ENCODE peak calls at places on chromosomes 3 and 15, in four cellular contexts. One of them, this sample, is unnamed.

GRCh38 chr3:184562146-184562861 is 719 bp downstream of the EPHB3 start:
- DNase-seq in WTC11: no peak
- DNase-seq in HepG2: no peak
- DNase-seq in K562: no peak
- DNase-seq in this sample: no peak

GRCh38 chr3:179688847-179689246 is 36.0 kb downstream of the USP13 start:
- DNase-seq in WTC11: no peak
- DNase-seq in HepG2: no peak
- DNase-seq in K562: no peak
- DNase-seq in this sample: no peak

GRCh38 chr3:113269661-113270060 is 58.3 kb downstream of the BOC start:
- DNase-seq in WTC11: no peak
- DNase-seq in HepG2: no peak
- DNase-seq in K562: no peak
- DNase-seq in this sample: no peak

GRCh38 chr15:52658955-52659354 is 20.2 kb downstream of the ATOSA start:
- DNase-seq in WTC11: no peak
- DNase-seq in HepG2: no peak
- DNase-seq in K562: no peak
- DNase-seq in this sample: peak; percentile 71

GRCh38 chr3:46006646-46007045 is 11.0 kb upstream of the FYCO1 start:
- DNase-seq in WTC11: no peak
- DNase-seq in HepG2: no peak
- DNase-seq in K562: no peak
- DNase-seq in this sample: no peak

GRCh38 chr3:12158387-12159226 is at the start of gene TIMP4:
- DNase-seq in WTC11: peak; percentile 49
- DNase-seq in HepG2: peak; percentile 46
- DNase-seq in K562: no peak
- DNase-seq in this sample: no peak

GRCh38 chr3:177905895-177906511 is 630.2 kb upstream of the KCNMB2 start:
- DNase-seq in WTC11: no peak
- DNase-seq in HepG2: no peak
- DNase-seq in K562: no peak
- DNase-seq in this sample: no peak

GRCh38 chr3:154728285-154728684 is 298.3 kb upstream of the GPR149 start:
- DNase-seq in WTC11: no peak
- DNase-seq in HepG2: no peak
- DNase-seq in K562: no peak
- DNase-seq in this sample: no peak

GRCh38 chr15:71422530-71423259 is 307.4 kb downstream of the THSD4 start:
- DNase-seq in WTC11: no peak
- DNase-seq in HepG2: no peak
- DNase-seq in K562: no peak
- DNase-seq in this sample: no peak

GRCh38 chr3:90062631-90063200 is 955.3 kb downstream of the EPHA3 start:
- DNase-seq in WTC11: no peak
- DNase-seq in HepG2: no peak
- DNase-seq in K562: no peak
- DNase-seq in this sample: no peak

GRCh38 chr3:78221796-78222195 is 1181.9 kb downstream of the ROBO2 start:
- DNase-seq in WTC11: no peak
- DNase-seq in HepG2: no peak
- DNase-seq in K562: no peak
- DNase-seq in this sample: no peak

GRCh38 chr3:122835590-122835989 is 40.7 kb downstream of the SLC49A4 start:
- DNase-seq in WTC11: no peak
- DNase-seq in HepG2: no peak
- DNase-seq in K562: no peak
- DNase-seq in this sample: no peak

GRCh38 chr15:95291878-95292472 is 1038.5 kb upstream of the NR2F2 start:
- DNase-seq in WTC11: no peak
- DNase-seq in HepG2: peak; percentile 28
- DNase-seq in K562: peak; percentile 60
- DNase-seq in this sample: no peak

GRCh38 chr15:91281991-91282390 is 181.9 kb downstream of the SV2B start:
- DNase-seq in WTC11: no peak
- DNase-seq in HepG2: no peak
- DNase-seq in K562: no peak
- DNase-seq in this sample: no peak

GRCh38 chr15:51647128-51647562 is 24.6 kb upstream of the DMXL2 start:
- DNase-seq in WTC11: no peak
- DNase-seq in HepG2: no peak
- DNase-seq in K562: peak; percentile 48
- DNase-seq in this sample: no peak

GRCh38 chr15:48647963-48648362 is 2.5 kb upstream of the FBN1 start:
- DNase-seq in WTC11: no peak
- DNase-seq in HepG2: no peak
- DNase-seq in K562: no peak
- DNase-seq in this sample: no peak

GRCh38 chr15:73688455-73688854 is 4.3 kb downstream of the CD276 start:
- DNase-seq in WTC11: no peak
- DNase-seq in HepG2: no peak
- DNase-seq in K562: no peak
- DNase-seq in this sample: no peak

GRCh38 chr3:99875573-99875924 is 57.9 kb downstream of the CMSS1 start:
- DNase-seq in WTC11: no peak
- DNase-seq in HepG2: peak; percentile 39
- DNase-seq in K562: peak; percentile 13
- DNase-seq in this sample: no peak

GRCh38 chr3:48899298-48899697 is 616 bp upstream of the SLC25A20 start:
- DNase-seq in WTC11: no peak
- DNase-seq in HepG2: no peak
- DNase-seq in K562: no peak
- DNase-seq in this sample: no peak

GRCh38 chr3:173913397-173913796 is 515.9 kb downstream of the NLGN1 start:
- DNase-seq in WTC11: no peak
- DNase-seq in HepG2: no peak
- DNase-seq in K562: no peak
- DNase-seq in this sample: no peak

GRCh38 chr3:52238761-52239701 is at the start of gene TWF2:
- DNase-seq in WTC11: peak; percentile 77
- DNase-seq in HepG2: peak; percentile 56
- DNase-seq in K562: peak; percentile 95
- DNase-seq in this sample: no peak

GRCh38 chr3:12681586-12682371 is 17.9 kb upstream of the RAF1 start:
- DNase-seq in WTC11: no peak
- DNase-seq in HepG2: no peak
- DNase-seq in K562: no peak
- DNase-seq in this sample: no peak

GRCh38 chr3:11001020-11001657 is 8.6 kb downstream of the SLC6A1 start:
- DNase-seq in WTC11: no peak
- DNase-seq in HepG2: peak; percentile 16
- DNase-seq in K562: no peak
- DNase-seq in this sample: no peak

GRCh38 chr15:57591822-57592367 is at the start of gene MYZAP:
- DNase-seq in WTC11: peak; percentile 66
- DNase-seq in HepG2: no peak
- DNase-seq in K562: peak; percentile 87
- DNase-seq in this sample: no peak

GRCh38 chr15:98075441-98075840 is 114.9 kb downstream of the ARRDC4 start:
- DNase-seq in WTC11: no peak
- DNase-seq in HepG2: no peak
- DNase-seq in K562: no peak
- DNase-seq in this sample: no peak

GRCh38 chr3:177597325-177598109 is 400.2 kb upstream of the TBL1XR1 start:
- DNase-seq in WTC11: no peak
- DNase-seq in HepG2: no peak
- DNase-seq in K562: no peak
- DNase-seq in this sample: no peak

GRCh38 chr3:132660745-132661067 is 577 bp downstream of the UBA5 start:
- DNase-seq in WTC11: no peak
- DNase-seq in HepG2: no peak
- DNase-seq in K562: no peak
- DNase-seq in this sample: no peak

GRCh38 chr15:49270541-49271421 is 100.7 kb downstream of the GALK2 start:
- DNase-seq in WTC11: no peak
- DNase-seq in HepG2: no peak
- DNase-seq in K562: no peak
- DNase-seq in this sample: no peak

GRCh38 chr3:62876064-62876463 is 848 bp upstream of the CADPS start:
- DNase-seq in WTC11: peak; percentile 86
- DNase-seq in HepG2: peak; percentile 20
- DNase-seq in K562: no peak
- DNase-seq in this sample: no peak

GRCh38 chr3:58581328-58582091 is 4.3 kb upstream of the FAM107A start:
- DNase-seq in WTC11: no peak
- DNase-seq in HepG2: no peak
- DNase-seq in K562: no peak
- DNase-seq in this sample: no peak

GRCh38 chr15:85386261-85386660 is 5.9 kb downstream of the AKAP13 start:
- DNase-seq in WTC11: no peak
- DNase-seq in HepG2: no peak
- DNase-seq in K562: no peak
- DNase-seq in this sample: no peak

GRCh38 chr3:188947983-188948657 is 223.7 kb upstream of the TPRG1 start:
- DNase-seq in WTC11: peak; percentile 69
- DNase-seq in HepG2: no peak
- DNase-seq in K562: no peak
- DNase-seq in this sample: no peak

DNA sequence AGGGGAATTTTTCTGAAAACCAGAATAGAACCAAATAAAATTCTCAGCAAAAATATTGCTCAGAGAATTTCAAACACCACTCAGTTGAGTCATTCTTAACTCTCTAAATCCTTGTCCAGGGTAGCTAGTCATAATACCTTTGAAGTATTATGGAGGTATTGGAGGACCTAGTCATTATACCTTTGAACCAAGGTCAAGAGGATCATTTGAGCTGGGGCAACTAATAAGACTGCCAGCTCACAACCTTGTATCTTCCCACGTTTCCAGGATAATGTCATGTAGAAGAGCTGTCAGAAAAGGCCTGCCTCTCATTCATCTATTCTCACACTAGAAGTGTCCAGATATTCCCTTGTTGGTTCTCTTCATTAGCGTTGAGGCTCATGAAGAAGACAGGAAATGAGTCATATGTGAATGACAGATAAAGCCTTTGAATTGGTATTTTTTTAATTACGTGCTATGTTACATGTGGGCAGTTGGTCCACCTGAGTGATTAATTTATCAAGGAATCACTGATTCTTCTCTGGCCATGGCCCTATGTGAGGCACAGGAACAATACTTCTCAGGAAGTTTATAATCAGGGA is 48.3 kb downstream of the TOPAZ1 start:
- DNase-seq in WTC11: no peak
- DNase-seq in HepG2: no peak
- DNase-seq in K562: no peak
- DNase-seq in this sample: no peak
- TF ChIP-seq ETV6 in WTC11: no peak
- TF ChIP-seq ETV6 in HepG2: no peak
- TF ChIP-seq ETV6 in K562: no peak
- TF ChIP-seq ETV6 in this sample: no peak

GRCh38 chr15:64982472-64982871 is 7.2 kb downstream of the SPG21 start:
- DNase-seq in WTC11: no peak
- DNase-seq in HepG2: no peak
- DNase-seq in K562: no peak
- DNase-seq in this sample: no peak

GRCh38 chr15:64981812-64982431 is 7.8 kb downstream of the SPG21 start:
- DNase-seq in WTC11: no peak
- DNase-seq in HepG2: peak; percentile 51
- DNase-seq in K562: no peak
- DNase-seq in this sample: no peak

GRCh38 chr15:64989331-64990167 is at the start of gene SPG21:
- DNase-seq in WTC11: peak; percentile 85
- DNase-seq in HepG2: peak; percentile 73
- DNase-seq in K562: peak; percentile 98
- DNase-seq in this sample: peak; percentile 91

GRCh38 chr15:64987136-64987535 is 2.6 kb downstream of the SPG21 start:
- DNase-seq in WTC11: no peak
- DNase-seq in HepG2: no peak
- DNase-seq in K562: no peak
- DNase-seq in this sample: no peak

GRCh38 chr15:64985382-64986033 is 4.2 kb downstream of the SPG21 start:
- DNase-seq in WTC11: no peak
- DNase-seq in HepG2: peak; percentile 64
- DNase-seq in K562: no peak
- DNase-seq in this sample: no peak
- TF ChIP-seq ETV6 in WTC11: no peak
- TF ChIP-seq ETV6 in HepG2: no peak
- TF ChIP-seq ETV6 in K562: no peak
- TF ChIP-seq ETV6 in this sample: no peak

DNA sequence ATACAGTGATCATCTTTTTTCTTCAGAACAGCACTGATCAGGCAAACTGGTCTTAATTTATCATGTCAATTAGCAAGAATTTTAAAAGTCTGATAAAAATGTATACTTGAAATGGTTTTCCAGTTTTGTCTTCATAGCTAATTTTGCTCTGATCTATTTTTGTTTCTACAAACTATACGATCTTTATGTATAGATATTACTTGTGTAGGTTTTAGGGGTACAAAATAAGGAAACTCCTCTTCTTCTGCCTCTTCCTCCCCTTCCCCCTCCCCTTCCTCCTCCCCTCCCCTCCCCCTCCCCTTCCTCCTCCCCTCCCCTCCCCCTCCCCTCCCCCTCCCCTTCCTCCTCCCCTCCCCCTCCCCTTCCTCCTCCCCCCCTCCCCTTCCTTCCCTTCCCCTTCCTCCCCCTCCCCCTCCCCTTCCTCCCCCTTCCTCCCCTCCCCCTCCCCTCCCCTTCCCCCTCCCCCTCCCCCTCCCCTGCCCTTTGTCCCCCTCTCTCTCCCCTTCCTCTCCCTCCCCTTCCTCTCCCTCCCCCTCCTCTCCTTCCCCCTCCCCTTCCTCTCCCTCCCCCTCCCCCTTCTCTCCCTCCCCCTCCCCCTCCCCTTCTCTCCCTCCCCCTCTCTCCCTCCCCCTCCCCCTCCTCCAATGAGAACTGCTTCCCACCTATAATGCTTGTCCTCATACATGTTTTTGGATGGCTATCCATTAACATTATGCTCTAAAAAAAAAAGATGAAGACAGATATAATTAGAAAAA is 110.0 kb downstream of the PIK3R4 start:
- DNase-seq in WTC11: no peak
- DNase-seq in HepG2: no peak
- DNase-seq in K562: no peak
- DNase-seq in this sample: no peak
- TF ChIP-seq ETV6 in WTC11: no peak
- TF ChIP-seq ETV6 in HepG2: no peak
- TF ChIP-seq ETV6 in K562: no peak
- TF ChIP-seq ETV6 in this sample: no peak

GRCh38 chr3:5489536-5489935 is 302.0 kb downstream of the EDEM1 start:
- DNase-seq in WTC11: no peak
- DNase-seq in HepG2: no peak
- DNase-seq in K562: no peak
- DNase-seq in this sample: peak; percentile 11
- TF ChIP-seq ETV6 in WTC11: no peak
- TF ChIP-seq ETV6 in HepG2: no peak
- TF ChIP-seq ETV6 in K562: no peak
- TF ChIP-seq ETV6 in this sample: no peak

This sample was measured in GM12878.